ENCODE peak calls at places on chromosomes 11 and 22, in four cellular contexts. W is SK-N-SH, J is pancreas, N is A549. V is an unnamed sample.

GRCh38 chr11:116605543-116605942 is 167.2 kb downstream of the BUD13 start:
- DNase-seq in W (no peak), N (no peak), J (peak; percentile 22), V (peak; percentile 47)

GRCh38 chr11:75498556-75499255 is 27.0 kb downstream of the GDPD5 start:
- DNase-seq in J (no peak), N (no peak), W (no peak), V (no peak)

GRCh38 chr11:68929135-68929534 is 25.4 kb downstream of the IGHMBP2 start:
- DNase-seq in J (no peak), N (no peak), W (no peak), V (no peak)

GRCh38 chr11:47355283-47356128 is 3.0 kb upstream of the MYBPC3 start:
- DNase-seq in W (peak; percentile 93), J (peak; percentile 95), N (peak; percentile 89), V (peak; percentile 76)

GRCh38 chr11:60515144-60515855 is at the start of gene MS4A13:
- DNase-seq in N (no peak), W (peak; percentile 50), J (no peak), V (no peak)

GRCh38 chr22:37571258-37571991 is 8.5 kb downstream of the LGALS2 start:
- DNase-seq in N (peak; percentile 62), W (peak; percentile 38), J (no peak), V (no peak)

GRCh38 chr22:24418786-24419479 is 8.5 kb upstream of the ADORA2A start:
- DNase-seq in N (no peak), J (no peak), W (peak; percentile 19), V (no peak)

GRCh38 chr22:50465066-50465465 is 9.8 kb downstream of the SBF1 start:
- DNase-seq in W (no peak), N (no peak), J (no peak), V (no peak)

GRCh38 chr11:32152821-32153220 is 61.9 kb downstream of the RCN1 start:
- DNase-seq in J (no peak), W (no peak), N (no peak), V (no peak)

GRCh38 chr11:32149748-32150147 is 58.9 kb downstream of the RCN1 start:
- DNase-seq in W (no peak), J (no peak), N (no peak), V (no peak)

GRCh38 chr11:32151036-32151435 is 60.2 kb downstream of the RCN1 start:
- DNase-seq in N (no peak), W (no peak), J (no peak), V (no peak)

GRCh38 chr11:32153747-32154146 is 62.9 kb downstream of the RCN1 start:
- DNase-seq in W (no peak), J (no peak), N (no peak), V (no peak)

GRCh38 chr11:32154275-32154674 is 63.4 kb downstream of the RCN1 start:
- DNase-seq in J (no peak), N (no peak), W (no peak), V (no peak)
- TF ChIP-seq CTCF in J (no peak), N (no peak), W (peak; percentile 30), V (no peak)

GRCh38 chr22:22178992-22179391 is 65.6 kb upstream of the VPREB1 start:
- DNase-seq in J (no peak), W (no peak), N (no peak), V (no peak)

GRCh38 chr22:22178566-22178965 is 66.0 kb upstream of the VPREB1 start:
- DNase-seq in N (no peak), J (no peak), W (no peak), V (no peak)

GRCh38 chr22:22180738-22181514 is 63.7 kb upstream of the VPREB1 start:
- DNase-seq in N (no peak), W (no peak), J (no peak), V (no peak)

GRCh38 chr22:22179858-22180257 is 64.7 kb upstream of the VPREB1 start:
- DNase-seq in J (no peak), W (no peak), N (no peak), V (no peak)

DNA sequence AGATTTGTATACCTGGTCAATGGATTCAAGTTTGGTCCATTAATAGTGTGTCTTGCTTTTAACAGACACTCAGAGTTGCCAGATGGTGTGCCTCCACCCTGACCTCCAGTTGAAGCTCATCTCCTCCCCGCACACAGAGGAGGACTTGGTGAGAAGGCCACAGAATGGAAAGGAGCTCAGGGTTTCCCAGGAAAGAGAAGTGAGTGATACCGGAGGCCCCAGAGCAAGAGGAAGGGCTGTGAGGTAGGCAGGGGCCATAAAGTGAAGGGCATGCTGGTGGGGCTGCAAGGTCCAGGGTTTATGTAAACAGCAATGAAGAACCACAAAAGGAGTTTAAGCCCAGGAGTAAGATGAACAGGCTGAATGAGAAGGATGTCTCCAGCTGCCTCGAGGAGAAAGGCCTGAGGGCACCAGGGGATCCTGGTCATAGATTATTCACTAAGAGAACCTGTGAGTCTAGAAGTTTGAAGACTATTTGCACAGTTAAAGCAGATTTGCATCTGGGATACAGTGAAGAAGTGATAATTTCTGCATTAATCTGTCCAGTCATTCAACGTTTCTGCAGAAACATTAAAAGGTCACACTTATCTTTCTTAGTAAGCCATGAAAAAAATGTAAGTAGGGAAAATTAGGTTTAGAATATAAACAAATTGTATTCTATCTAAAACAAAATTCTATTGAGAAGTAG is 67.5 kb upstream of the VPREB1 start:
- DNase-seq in J (no peak), W (no peak), N (no peak), V (no peak)
- H3K27ac ChIP-seq in J (no peak overlapping the region), W (no peak overlapping the region), N (no peak overlapping the region), V (no peak overlapping the region)

GRCh38 chr11:10692716-10693115 is 839 bp downstream of the IRAG1 start:
- DNase-seq in J (no peak), N (no peak), W (peak; percentile 38), V (no peak)

GRCh38 chr11:10693509-10694071 is at the start of gene IRAG1:
- DNase-seq in N (no peak), W (peak; percentile 63), J (no peak), V (no peak)

GRCh38 chr11:10683429-10683828 is 10.1 kb downstream of the IRAG1 start:
- DNase-seq in N (no peak), W (no peak), J (no peak), V (no peak)

GRCh38 chr11:10688401-10688800 is 5.2 kb downstream of the IRAG1 start:
- DNase-seq in W (no peak), J (no peak), N (peak; percentile 18), V (peak; percentile 37)
- TF ChIP-seq CTCF in W (peak; percentile 34), J (no peak), N (no peak), V (no peak)

GRCh38 chr22:46830841-46831240 is 68.4 kb downstream of the TBC1D22A start:
- DNase-seq in N (peak; percentile 34), J (no peak), W (no peak), V (no peak)

GRCh38 chr22:46829140-46829891 is 66.9 kb downstream of the TBC1D22A start:
- DNase-seq in J (no peak), N (peak; percentile 72), W (peak; percentile 18), V (peak; percentile 78)

GRCh38 chr22:46828323-46829139 is 66.1 kb downstream of the TBC1D22A start:
- DNase-seq in N (no peak), J (no peak), W (peak; percentile 3), V (no peak)

GRCh38 chr22:46827781-46828180 is 65.3 kb downstream of the TBC1D22A start:
- DNase-seq in N (no peak), W (peak; percentile 9), J (no peak), V (no peak)

DNA sequence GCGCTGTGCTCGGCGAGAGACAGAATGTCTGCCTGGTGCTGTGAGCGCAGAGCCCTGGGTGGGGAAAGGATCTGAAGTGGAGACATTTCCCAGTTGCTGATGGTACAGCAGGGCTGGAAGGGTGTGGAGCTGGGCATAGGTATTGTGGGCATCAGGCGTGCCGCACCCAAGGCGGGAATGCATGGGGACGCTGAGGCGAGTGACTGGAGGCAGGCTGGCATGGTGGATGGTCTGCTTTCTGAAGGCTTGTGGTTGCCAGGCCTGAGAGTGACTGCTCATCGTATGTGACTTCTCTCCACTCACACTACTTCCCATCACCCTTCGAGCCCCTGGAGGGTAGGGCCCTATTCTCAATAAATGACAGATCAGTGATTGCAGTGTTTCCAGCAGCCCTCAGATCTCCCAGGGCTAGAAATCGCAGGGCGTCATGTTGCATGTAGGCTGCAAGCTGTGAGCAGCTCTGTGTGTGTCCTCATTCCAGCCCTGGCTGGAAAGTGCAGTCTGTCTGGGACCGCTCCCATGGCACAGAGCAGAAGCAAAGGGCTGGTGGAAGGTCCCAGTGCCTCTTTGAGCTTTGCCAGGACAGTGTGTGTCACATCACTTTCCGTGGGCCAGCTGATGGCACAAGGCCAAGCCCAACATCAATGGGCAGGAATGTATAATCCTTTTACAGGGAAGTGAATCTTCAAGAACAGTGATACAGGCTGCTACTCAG is 67.7 kb downstream of the TBC1D22A start:
- DNase-seq in W (peak; percentile 61), N (peak; percentile 43), J (no peak), V (peak; percentile 25)
- H3K27ac ChIP-seq in W (peak overlapping the region; percentile 81), N (peak overlapping the region; percentile 96), J (no peak overlapping the region), V (peak overlapping the region; percentile 76)